ENCODE peak calls at places on chromosomes 16 and 17, in ten cellular contexts. K, Y, J, B, V, H, S, X, M and L are unnamed samples.
A peak's percentile ranks its signal among the peaks of the same experiment; 100 is the strongest.

GRCh38 chr17:73194514-73195222 is 1.8 kb downstream of the COG1 start:
- DNase-seq in K (peak; percentile 85), Y (no peak), J (peak; percentile 90), B (no peak), V (no peak), H (no peak), S (no peak), X (peak; percentile 79), M (no peak), L (peak; percentile 31)

GRCh38 chr16:57620316-57621231 is 7.9 kb upstream of the ADGRG1 start:
- DNase-seq in K (no peak), Y (no peak), J (no peak), B (no peak), V (no peak), H (no peak), S (no peak), X (no peak), M (no peak), L (no peak)

GRCh38 chr16:78761427-78761826 is 662.0 kb downstream of the WWOX start:
- DNase-seq in K (no peak), Y (no peak), J (no peak), B (no peak), V (no peak), H (no peak), S (no peak), X (no peak), M (no peak), L (no peak)

GRCh38 chr17:1143573-1143972 is 36.2 kb downstream of the ABR start:
- DNase-seq in K (no peak), Y (no peak), J (peak; percentile 34), B (no peak), V (peak; percentile 59), H (peak; percentile 83), S (no peak), X (no peak), M (no peak), L (peak; percentile 35)

GRCh38 chr17:17749025-17749772 is 67.9 kb downstream of the RAI1 start:
- DNase-seq in K (no peak), Y (no peak), J (no peak), B (peak; percentile 33), V (no peak), H (peak; percentile 91), S (no peak), X (no peak), M (no peak), L (no peak)

GRCh38 chr16:9816644-9817043 is 365.6 kb downstream of the GRIN2A start:
- DNase-seq in K (no peak), Y (no peak), J (no peak), B (no peak), V (no peak), H (no peak), S (no peak), X (no peak), M (no peak), L (no peak)

GRCh38 chr17:43669971-43670644 is 8.4 kb upstream of the MEOX1 start:
- DNase-seq in K (peak; percentile 40), Y (no peak), J (peak; percentile 81), B (no peak), V (no peak), H (no peak), S (no peak), X (no peak), M (no peak), L (no peak)

GRCh38 chr17:9998060-9998459 is 93.0 kb upstream of the RCVRN start:
- DNase-seq in K (no peak), Y (no peak), J (no peak), B (no peak), V (no peak), H (no peak), S (no peak), X (no peak), M (no peak), L (no peak)

GRCh38 chr17:39014044-39014794 is 47.0 kb upstream of the FBXO47 start:
- DNase-seq in K (peak; percentile 76), Y (no peak), J (peak; percentile 73), B (no peak), V (no peak), H (no peak), S (no peak), X (peak; percentile 78), M (no peak), L (peak; percentile 80)

GRCh38 chr16:84397090-84397489 is 28.8 kb downstream of the ATP2C2 start:
- DNase-seq in K (no peak), Y (no peak), J (no peak), B (no peak), V (no peak), H (no peak), S (no peak), X (no peak), M (no peak), L (no peak)

GRCh38 chr17:69435986-69436696 is 21.6 kb downstream of the MAP2K6 start:
- DNase-seq in K (no peak), Y (no peak), J (no peak), B (no peak), V (no peak), H (no peak), S (no peak), X (no peak), M (no peak), L (no peak)

GRCh38 chr17:83198366-83199341 is 119.2 kb downstream of the METRNL start:
- DNase-seq in K (no peak), Y (no peak), J (no peak), B (no peak), V (no peak), H (no peak), S (no peak), X (no peak), M (peak; percentile 6), L (no peak)